ENCODE peak calls at places on chromosomes 11 and 22, in seven cellular contexts. S, O, F, D, X, G and H are unnamed samples.
A peak's percentile ranks its signal among the peaks of the same experiment; 100 is the strongest.

GRCh38 chr22:17576475-17576874 is 13.2 kb downstream of the SLC25A18 start:
- DNase-seq in S (no peak), O (no peak), F (no peak), D (no peak), X (no peak), G (no peak), H (peak; percentile 99)

GRCh38 chr11:1887451-1888346 is 4.0 kb downstream of the PRR33 start:
- DNase-seq in S (no peak), O (no peak), F (peak; percentile 14), D (no peak), X (no peak), G (no peak), H (no peak)

GRCh38 chr11:10225553-10225952 is 68.5 kb downstream of the SBF2 start:
- DNase-seq in S (no peak), O (no peak), F (no peak), D (no peak), X (no peak), G (no peak), H (no peak)

GRCh38 chr11:104333977-104334376 is 170.0 kb upstream of the PDGFD start:
- DNase-seq in S (no peak), O (no peak), F (peak; percentile 10), D (no peak), X (no peak), G (no peak), H (no peak)

GRCh38 chr11:71934213-71934612 is 5.4 kb downstream of the RNF121 start:
- DNase-seq in S (no peak), O (no peak), F (no peak), D (no peak), X (no peak), G (no peak), H (no peak)

GRCh38 chr11:92449222-92449621 is 224.6 kb downstream of the FAT3 start:
- DNase-seq in S (no peak), O (no peak), F (no peak), D (no peak), X (no peak), G (no peak), H (no peak)

GRCh38 chr11:112776834-112777793 is 184.1 kb upstream of the NCAM1 start:
- DNase-seq in S (no peak), O (no peak), F (no peak), D (no peak), X (no peak), G (no peak), H (no peak)

GRCh38 chr11:108436594-108436993 is 30.7 kb downstream of the C11orf65 start:
- DNase-seq in S (no peak), O (no peak), F (no peak), D (no peak), X (no peak), G (no peak), H (no peak)

GRCh38 chr22:11307996-11308395 is 4220.0 kb upstream of the OR11H1 start:
- DNase-seq in S (no peak), O (no peak), F (no peak), D (no peak), X (no peak), G (no peak), H (no peak)

GRCh38 chr11:3933165-3933628 is 77.7 kb downstream of the STIM1 start:
- DNase-seq in S (no peak), O (no peak), F (no peak), D (no peak), X (no peak), G (no peak), H (no peak)

GRCh38 chr11:34194576-34195335 is 89.3 kb downstream of the NAT10 start:
- DNase-seq in S (no peak), O (no peak), F (no peak), D (no peak), X (no peak), G (no peak), H (no peak)

GRCh38 chr11:34519595-34520235 is 6.1 kb upstream of the ELF5 start:
- DNase-seq in S (no peak), O (no peak), F (no peak), D (no peak), X (no peak), G (no peak), H (no peak)

GRCh38 chr11:12201016-12201985 is 90.9 kb downstream of the MICAL2 start:
- DNase-seq in S (peak; percentile 88), O (no peak), F (peak; percentile 31), D (no peak), X (no peak), G (no peak), H (peak; percentile 55)

GRCh38 chr11:47551086-47551485 is 1.8 kb downstream of the CELF1 start:
- DNase-seq in S (no peak), O (no peak), F (no peak), D (peak; percentile 45), X (no peak), G (no peak), H (peak; percentile 37)
- H3K4me3 ChIP-seq in S (no peak overlapping the region), O (peak overlapping the region; percentile 96), F (no peak overlapping the region), D (peak overlapping the region; percentile 95), X (no peak overlapping the region), G (peak overlapping the region; percentile 65), H (peak overlapping the region; percentile 93)

GRCh38 chr22:42939941-42940653 is 74.9 kb downstream of the PACSIN2 start:
- DNase-seq in S (peak; percentile 60), O (no peak), F (peak; percentile 71), D (peak; percentile 83), X (no peak), G (no peak), H (peak; percentile 72)

GRCh38 chr22:42938449-42938848 is 76.5 kb downstream of the PACSIN2 start:
- DNase-seq in S (no peak), O (no peak), F (no peak), D (no peak), X (no peak), G (no peak), H (no peak)

GRCh38 chr22:42938976-42939375 is 76.0 kb downstream of the PACSIN2 start:
- DNase-seq in S (no peak), O (no peak), F (no peak), D (no peak), X (no peak), G (no peak), H (peak; percentile 66)

GRCh38 chr22:42937164-42937854 is 77.6 kb downstream of the PACSIN2 start:
- DNase-seq in S (peak; percentile 83), O (no peak), F (peak; percentile 84), D (peak; percentile 57), X (no peak), G (no peak), H (peak; percentile 88)

GRCh38 chr22:42939451-42939881 is 75.5 kb downstream of the PACSIN2 start:
- DNase-seq in S (no peak), O (no peak), F (no peak), D (no peak), X (no peak), G (no peak), H (no peak)
- H3K4me1 ChIP-seq in S (peaks cover 10% of the 10 kb centered on the region), O (peaks cover 18% of the 10 kb centered on the region), F (peaks cover 52% of the 10 kb centered on the region), D (peaks cover 75% of the 10 kb centered on the region), X (peaks cover 20% of the 10 kb centered on the region), G (peaks cover 2% of the 10 kb centered on the region), H (peaks cover 49% of the 10 kb centered on the region)

GRCh38 chr11:86990520-86990919 is 35.3 kb upstream of the FZD4 start:
- DNase-seq in S (no peak), O (peak; percentile 46), F (no peak), D (no peak), X (no peak), G (no peak), H (peak; percentile 83)
- H3K4me3 ChIP-seq in S (no peak overlapping the region), O (no peak overlapping the region), F (no peak overlapping the region), D (no peak overlapping the region), X (no peak overlapping the region), G (no peak overlapping the region), H (no peak overlapping the region)

DNA sequence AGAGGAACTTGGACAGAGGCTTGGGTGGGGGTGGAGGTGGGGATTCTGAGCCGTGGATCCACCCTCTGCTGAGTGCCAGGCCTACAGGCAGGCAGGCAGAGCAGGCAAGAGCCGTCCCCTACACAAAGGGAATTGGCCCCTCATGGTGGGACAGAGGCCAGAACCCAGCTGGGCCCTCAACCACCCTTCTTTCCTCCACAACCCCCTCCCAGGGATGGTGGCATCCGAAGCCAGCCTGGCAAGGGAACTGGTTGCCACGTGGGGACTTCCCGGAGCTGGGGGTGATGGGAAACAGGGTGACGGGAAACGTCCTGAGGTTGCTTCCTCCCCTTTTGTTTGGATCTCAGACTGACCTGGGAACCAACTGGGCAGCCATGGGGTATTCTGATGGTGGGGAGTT is 31.7 kb downstream of the TXN2 start:
- DNase-seq in S (no peak), O (no peak), F (no peak), D (no peak), X (no peak), G (no peak), H (no peak)
- H3K4me1 ChIP-seq in S (no peaks in the 10 kb centered on the region), O (no peaks in the 10 kb centered on the region), F (peaks cover 22% of the 10 kb centered on the region), D (peaks cover 36% of the 10 kb centered on the region), X (peaks cover 4% of the 10 kb centered on the region), G (peaks cover 53% of the 10 kb centered on the region), H (peaks cover 10% of the 10 kb centered on the region)

GRCh38 chr11:20671856-20672546 is 2.6 kb downstream of the NELL1 start:
- DNase-seq in S (no peak), O (no peak), F (no peak), D (peak; percentile 31), X (no peak), G (no peak), H (peak; percentile 6)
- H3K4me3 ChIP-seq in S (no peak overlapping the region), O (no peak overlapping the region), F (no peak overlapping the region), D (no peak overlapping the region), X (no peak overlapping the region), G (no peak overlapping the region), H (no peak overlapping the region)

GRCh38 chr11:64788321-64789215 is 10.2 kb upstream of the SF1 start:
- DNase-seq in S (no peak), O (no peak), F (no peak), D (no peak), X (no peak), G (no peak), H (no peak)
- H3K4me1 ChIP-seq in S (no peaks in the 10 kb centered on the region), O (peaks cover 5% of the 10 kb centered on the region), F (no peaks in the 10 kb centered on the region), D (no peaks in the 10 kb centered on the region), X (no peaks in the 10 kb centered on the region), G (peaks cover 7% of the 10 kb centered on the region), H (no peaks in the 10 kb centered on the region)

GRCh38 chr22:22908495-22908861 is 20.9 kb downstream of the IGLL5 start:
- DNase-seq in S (no peak), O (no peak), F (no peak), D (no peak), X (no peak), G (no peak), H (no peak)
- H3K4me3 ChIP-seq in S (no peak overlapping the region), O (no peak overlapping the region), F (no peak overlapping the region), D (no peak overlapping the region), X (no peak overlapping the region), G (no peak overlapping the region), H (no peak overlapping the region)

GRCh38 chr11:44840085-44840478 is 110.6 kb downstream of the TP53I11 start:
- DNase-seq in S (no peak), O (no peak), F (no peak), D (no peak), X (no peak), G (no peak), H (no peak)

GRCh38 chr11:44837650-44838049 is 110.9 kb downstream of the TSPAN18 start:
- DNase-seq in S (no peak), O (no peak), F (no peak), D (no peak), X (no peak), G (no peak), H (no peak)

GRCh38 chr11:44840526-44840925 is 110.2 kb downstream of the TP53I11 start:
- DNase-seq in S (no peak), O (no peak), F (no peak), D (no peak), X (no peak), G (no peak), H (peak; percentile 24)

GRCh38 chr11:44842219-44842618 is 108.5 kb downstream of the TP53I11 start:
- DNase-seq in S (no peak), O (no peak), F (no peak), D (no peak), X (no peak), G (no peak), H (no peak)

GRCh38 chr11:44839458-44840084 is 111.1 kb downstream of the TP53I11 start:
- DNase-seq in S (no peak), O (no peak), F (no peak), D (no peak), X (no peak), G (no peak), H (no peak)
- H3K4me1 ChIP-seq in S (no peaks in the 10 kb centered on the region), O (peaks cover 24% of the 10 kb centered on the region), F (peaks cover 7% of the 10 kb centered on the region), D (no peaks in the 10 kb centered on the region), X (no peaks in the 10 kb centered on the region), G (no peaks in the 10 kb centered on the region), H (no peaks in the 10 kb centered on the region)